ENCODE peak calls at places on chromosomes 12 and 14, in seven cellular contexts. T is AG09309; L is KG1; V is left lobe of liver; H is activated CD8-positive, alpha-beta memory T cell treated with anti-CD3 and anti-CD28 coated beads for 4 hours; I is T follicular helper cell; F is naive B cell. A is an unnamed sample.

GRCh38 chr12:122963928-122964240 is 2.4 kb downstream of the ABCB9 start:
- DNase-seq in T (no peak), L (no peak), V (no peak), H (no peak), I (no peak), F (no peak), A (no peak)

GRCh38 chr12:66662729-66663128 is 16.1 kb downstream of the GRIP1 start:
- DNase-seq in T (no peak), L (no peak), V (no peak), H (no peak), I (no peak), F (no peak), A (no peak)

GRCh38 chr12:122489038-122489437 is 11.7 kb downstream of the ZCCHC8 start:
- DNase-seq in T (no peak), L (no peak), V (no peak), H (no peak), I (no peak), F (no peak), A (no peak)

GRCh38 chr12:132189378-132190011 is 45.2 kb downstream of the NOC4L start:
- DNase-seq in T (peak; percentile 11), L (peak; percentile 58), V (peak; percentile 89), H (peak; percentile 87), I (peak; percentile 92), F (peak; percentile 80), A (peak; percentile 72)

GRCh38 chr14:69879175-69880047 is at the start of gene SMOC1:
- DNase-seq in T (no peak), L (no peak), V (peak; percentile 95), H (no peak), I (no peak), F (no peak), A (no peak)

GRCh38 chr12:22656376-22656775 is 31.4 kb downstream of the ETNK1 start:
- DNase-seq in T (no peak), L (no peak), V (no peak), H (no peak), I (no peak), F (no peak), A (no peak)

GRCh38 chr12:101671157-101671791 is 26.2 kb upstream of the CHPT1 start:
- DNase-seq in T (no peak), L (peak; percentile 57), V (no peak), H (no peak), I (no peak), F (peak; percentile 71), A (peak; percentile 50)

GRCh38 chr12:91317324-91317723 is 134.7 kb upstream of the DCN start:
- DNase-seq in T (no peak), L (no peak), V (no peak), H (no peak), I (no peak), F (no peak), A (no peak)

GRCh38 chr12:6852651-6853354 is 853 bp downstream of the USP5 start:
- DNase-seq in T (no peak), L (no peak), V (no peak), H (no peak), I (peak; percentile 50), F (no peak), A (no peak)

GRCh38 chr14:76073732-76074131 is 78.0 kb upstream of the GPATCH2L start:
- DNase-seq in T (no peak), L (no peak), V (no peak), H (no peak), I (no peak), F (no peak), A (no peak)

GRCh38 chr12:91105807-91106206 is 5.5 kb downstream of the LUM start:
- DNase-seq in T (no peak), L (no peak), V (no peak), H (no peak), I (no peak), F (no peak), A (no peak)

GRCh38 chr12:57031228-57031670 is 14.9 kb upstream of the TAC3 start:
- DNase-seq in T (no peak), L (no peak), V (no peak), H (no peak), I (no peak), F (no peak), A (peak; percentile 53)

GRCh38 chr12:72272731-72273498 is 745 bp downstream of the TRHDE start:
- DNase-seq in T (no peak), L (no peak), V (no peak), H (no peak), I (no peak), F (no peak), A (no peak)

GRCh38 chr12:22880331-22880730 is 255.4 kb downstream of the ETNK1 start:
- DNase-seq in T (no peak), L (no peak), V (no peak), H (no peak), I (no peak), F (no peak), A (no peak)

GRCh38 chr12:119594399-119594730 is 791 bp downstream of the TMEM233 start:
- DNase-seq in T (no peak), L (no peak), V (no peak), H (no peak), I (no peak), F (no peak), A (no peak)

GRCh38 chr12:122471324-122472226 is 29.2 kb downstream of the ZCCHC8 start:
- DNase-seq in T (peak; percentile 57), L (no peak), V (peak; percentile 23), H (no peak), I (no peak), F (peak; percentile 41), A (peak; percentile 18)

GRCh38 chr12:93166891-93167307 is 210.8 kb upstream of the NUDT4 start:
- DNase-seq in T (no peak), L (no peak), V (no peak), H (no peak), I (no peak), F (peak; percentile 51), A (no peak)

GRCh38 chr12:30930238-30931010 is 3.9 kb downstream of the TSPAN11 start:
- DNase-seq in T (no peak), L (no peak), V (no peak), H (no peak), I (no peak), F (no peak), A (no peak)

GRCh38 chr12:18250313-18250916 is 10.9 kb upstream of the PIK3C2G start:
- DNase-seq in T (peak; percentile 34), L (peak; percentile 0), V (no peak), H (no peak), I (no peak), F (no peak), A (no peak)

GRCh38 chr12:78164154-78164553 is 333.5 kb downstream of the NAV3 start:
- DNase-seq in T (no peak), L (no peak), V (no peak), H (no peak), I (no peak), F (no peak), A (no peak)

GRCh38 chr12:96774501-96775256 is 132.4 kb upstream of the NEDD1 start:
- DNase-seq in T (peak; percentile 49), L (no peak), V (no peak), H (no peak), I (no peak), F (no peak), A (no peak)

GRCh38 chr14:93970967-93971634 is 5.3 kb downstream of the ASB2 start:
- DNase-seq in T (no peak), L (no peak), V (no peak), H (peak; percentile 44), I (no peak), F (peak; percentile 39), A (no peak)

GRCh38 chr12:124049451-124050094 is 76.6 kb downstream of the ZNF664 start:
- DNase-seq in T (no peak), L (no peak), V (no peak), H (no peak), I (no peak), F (no peak), A (no peak)

GRCh38 chr12:63151061-63151897 is at the start of gene AVPR1A:
- DNase-seq in T (no peak), L (no peak), V (peak; percentile 56), H (no peak), I (no peak), F (no peak), A (no peak)

GRCh38 chr14:36580856-36581831 is 1.3 kb downstream of the NKX2-8 start:
- DNase-seq in T (no peak), L (no peak), V (no peak), H (no peak), I (no peak), F (no peak), A (no peak)